ENCODE peak calls at places on chromosomes 5 and 9, in eight cellular contexts. B, O, H, W, L, R, U and E are unnamed samples. For H3K4me1, the result is how much of the 10 kb centered on the place peaks cover.

GRCh38 chr9:3740690-3741419 is 215.1 kb upstream of the RFX3 start:
- DNase-seq in O (no peak), R (peak), W (no peak), L (peak), H (no peak), U (no peak), B (no peak), E (no peak)

GRCh38 chr9:89942643-89943042 is 337.8 kb downstream of the GADD45G start:
- DNase-seq in U (no peak), H (no peak), L (no peak), W (no peak), R (no peak), O (no peak), B (no peak), E (no peak)

GRCh38 chr5:154967419-154968024 is 26.6 kb downstream of the MRPL22 start:
- DNase-seq in O (no peak), W (no peak), U (no peak), B (no peak), L (peak), H (no peak), R (peak), E (no peak)

GRCh38 chr5:164433471-164433870 is 928.1 kb downstream of the MAT2B start:
- DNase-seq in H (no peak), B (no peak), R (peak), W (no peak), U (no peak), O (no peak), L (peak), E (no peak)

GRCh38 chr5:72917371-72917776 is 38.5 kb upstream of the FCHO2 start:
- DNase-seq in R (no peak), U (no peak), O (no peak), L (no peak), H (no peak), B (no peak), W (no peak), E (no peak)

GRCh38 chr5:93578813-93579560 is 2.0 kb downstream of the NR2F1-AS1 start:
- DNase-seq in B (no peak), U (no peak), O (peak), W (no peak), H (no peak), L (peak), R (no peak), E (peak)

GRCh38 chr5:76819851-76820280 is 1.0 kb downstream of the F2RL1 start:
- DNase-seq in L (no peak), R (peak), B (no peak), W (peak), H (peak), O (no peak), U (no peak), E (no peak)

GRCh38 chr5:140881889-140882590 is at the start of gene PCDHA13:
- DNase-seq in H (peak), L (peak), U (no peak), B (no peak), W (no peak), O (no peak), R (no peak), E (no peak)

GRCh38 chr9:108650826-108651225 is 205.0 kb downstream of the ACTL7B start:
- DNase-seq in W (no peak), R (no peak), B (no peak), O (no peak), H (peak), L (no peak), U (no peak), E (no peak)

GRCh38 chr5:14716755-14717752 is 52.5 kb downstream of the OTULIN start:
- DNase-seq in H (no peak), R (peak), L (no peak), U (no peak), O (no peak), W (no peak), B (no peak), E (no peak)

GRCh38 chr9:98708103-98708932 is 417 bp downstream of the GABBR2 start:
- DNase-seq in B (no peak), R (peak), O (no peak), H (peak), W (no peak), L (no peak), U (no peak), E (no peak)

GRCh38 chr5:138824924-138825863 is 49.9 kb downstream of the LRRTM2 start:
- DNase-seq in H (no peak), W (no peak), U (no peak), R (peak), B (peak), L (no peak), O (no peak), E (peak)

GRCh38 chr9:115400801-115401200 is 282.8 kb upstream of the TNC start:
- DNase-seq in B (no peak), L (no peak), O (no peak), H (no peak), R (no peak), W (no peak), U (no peak), E (no peak)

GRCh38 chr9:77871483-77871882 is 160.1 kb downstream of the GNAQ start:
- DNase-seq in W (no peak), L (no peak), B (no peak), U (no peak), H (no peak), R (no peak), O (no peak), E (no peak)

GRCh38 chr5:88049737-88050136 is 218.9 kb downstream of the TMEM161B start:
- DNase-seq in H (no peak), B (no peak), R (no peak), L (no peak), O (no peak), W (no peak), U (no peak), E (no peak)

GRCh38 chr9:100368672-100369071 is 15.9 kb upstream of the TEX10 start:
- DNase-seq in R (no peak), H (no peak), O (no peak), U (no peak), B (no peak), L (no peak), W (no peak), E (no peak)

GRCh38 chr5:172383231-172383802 is 71.0 kb downstream of the SH3PXD2B start:
- DNase-seq in H (no peak), B (no peak), U (no peak), W (no peak), R (peak), L (peak), O (no peak), E (no peak)

GRCh38 chr5:124888050-124888506 is 141.6 kb upstream of the ZNF608 start:
- DNase-seq in L (no peak), B (no peak), U (no peak), W (no peak), H (peak), R (no peak), O (no peak), E (peak)

GRCh38 chr5:132466453-132467291 is 23.9 kb downstream of the IRF1 start:
- DNase-seq in B (peak), R (peak), L (no peak), U (peak), W (peak), H (no peak), O (no peak), E (peak)

GRCh38 chr5:137497396-137498290 is 1.5 kb downstream of the SPOCK1 start:
- DNase-seq in L (peak), R (no peak), U (no peak), O (no peak), W (no peak), H (no peak), B (no peak), E (no peak)

GRCh38 chr5:104513194-104513602 is 950.6 kb upstream of the NUDT12 start:
- DNase-seq in W (no peak), H (no peak), R (peak), O (no peak), U (no peak), B (no peak), L (peak), E (no peak)

GRCh38 chr5:34511915-34512314 is 144.2 kb upstream of the RAI14 start:
- DNase-seq in O (peak), B (no peak), H (peak), U (no peak), R (no peak), L (no peak), W (peak), E (no peak)

GRCh38 chr9:134650431-134651190 is 9.0 kb downstream of the COL5A1 start:
- DNase-seq in O (no peak), R (no peak), H (no peak), W (peak), B (no peak), U (no peak), L (no peak), E (no peak)

GRCh38 chr5:73488806-73489205 is 9.4 kb upstream of the BTF3 start:
- DNase-seq in O (no peak), L (no peak), U (no peak), W (no peak), H (no peak), R (peak), B (no peak), E (no peak)

GRCh38 chr5:69206528-69207190 is 17.3 kb downstream of the CENPH start:
- DNase-seq in W (no peak), H (no peak), O (no peak), L (peak), R (peak), B (no peak), U (no peak), E (no peak)

GRCh38 chr5:137566780-137567179 is 67.7 kb upstream of the SPOCK1 start:
- DNase-seq in W (no peak), L (no peak), B (no peak), O (no peak), R (no peak), U (no peak), H (no peak), E (no peak)

GRCh38 chr5:109309326-109310063 is 100.3 kb downstream of the PJA2 start:
- DNase-seq in U (no peak), H (no peak), O (no peak), W (no peak), B (no peak), R (no peak), L (no peak), E (peak)

GRCh38 chr5:150599281-150599680 is 41.2 kb upstream of the SYNPO start:
- DNase-seq in O (no peak), R (no peak), H (no peak), B (no peak), W (no peak), L (no peak), U (no peak), E (no peak)

GRCh38 chr5:132056610-132057497 is 3.6 kb upstream of the IL3 start:
- DNase-seq in W (peak), B (no peak), H (no peak), L (no peak), R (no peak), U (no peak), O (no peak), E (peak)

GRCh38 chr9:37464426-37465248 is 613 bp downstream of the ZBTB5 start:
- DNase-seq in H (no peak), U (peak), R (peak), L (peak), B (no peak), O (peak), W (peak), E (peak)

GRCh38 chr5:61768692-61769281 is 436.7 kb downstream of the ZSWIM6 start:
- DNase-seq in O (no peak), W (no peak), R (peak), B (no peak), L (peak), U (no peak), H (peak), E (peak)

GRCh38 chr5:78677777-78678668 is 29.5 kb upstream of the LHFPL2 start:
- DNase-seq in W (peak), H (no peak), O (peak), L (peak), U (no peak), B (no peak), R (peak), E (peak)

GRCh38 chr5:32932231-32932935 is 221.3 kb downstream of the NPR3 start:
- DNase-seq in U (no peak), O (no peak), B (no peak), H (no peak), R (no peak), W (no peak), L (no peak), E (no peak)

GRCh38 chr5:66923457-66923856 is 273.1 kb downstream of the CD180 start:
- DNase-seq in L (no peak), H (no peak), R (no peak), U (no peak), B (no peak), W (no peak), O (no peak), E (no peak)

GRCh38 chr5:75049581-75050274 is 2.6 kb downstream of the GCNT4 start:
- DNase-seq in O (no peak), L (peak), B (peak), U (no peak), H (peak), W (peak), R (peak), E (peak)

GRCh38 chr5:149857499-149857898 is 87.1 kb downstream of the PDE6A start:
- DNase-seq in H (no peak), B (no peak), L (peak), R (no peak), U (no peak), O (peak), W (peak), E (peak)

GRCh38 chr5:1765880-1766235 is 33.8 kb downstream of the MRPL36 start:
- DNase-seq in W (no peak), H (no peak), U (no peak), O (no peak), B (no peak), R (no peak), L (no peak), E (no peak)

GRCh38 chr5:178212241-178213002 is 8.1 kb downstream of the HNRNPAB start:
- DNase-seq in L (no peak), H (no peak), B (no peak), U (no peak), O (no peak), W (no peak), R (no peak), E (no peak)

DNA sequence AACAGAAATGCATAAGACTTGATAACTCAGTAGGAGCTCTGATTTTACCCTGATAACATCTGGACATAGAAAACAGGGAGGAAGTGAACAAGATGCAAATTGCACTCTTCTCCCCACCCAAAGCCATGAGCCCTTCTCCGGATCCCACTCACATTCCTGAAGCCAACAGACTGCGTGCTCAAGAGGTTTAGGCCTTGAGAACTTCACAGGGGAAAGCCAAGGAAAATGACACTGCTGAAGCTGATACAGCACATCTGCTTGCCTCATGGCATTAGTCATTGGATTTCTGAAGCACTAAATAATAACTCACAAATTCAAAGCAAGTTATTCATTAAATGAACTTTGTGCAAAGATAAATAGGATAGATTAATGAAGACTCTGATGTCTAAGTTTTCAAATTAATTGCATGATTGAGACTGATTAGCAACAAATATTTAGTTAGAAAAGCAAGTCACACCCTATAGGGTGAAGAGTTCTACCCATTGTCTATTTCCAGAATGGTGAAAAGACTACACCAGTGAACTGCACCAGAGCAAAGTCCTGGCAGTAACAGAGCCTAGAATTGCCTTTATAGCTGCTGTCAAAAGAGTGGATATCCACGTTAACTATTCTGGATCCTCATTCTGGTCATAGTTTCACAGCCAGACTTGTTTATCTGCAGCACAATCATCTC is 432.3 kb upstream of the RGMB start:
- DNase-seq in U (no peak), R (no peak), B (no peak), H (no peak), O (no peak), W (no peak), L (no peak), E (no peak)
- H3K27ac ChIP-seq in U (no peak), R (no peak), B (no peak), H (no peak), O (no peak), W (peak), L (no peak), E (no peak)

GRCh38 chr9:136222166-136222895 is 17.4 kb upstream of the LHX3 start:
- DNase-seq in O (no peak), B (no peak), R (no peak), L (no peak), W (no peak), U (no peak), H (no peak), E (no peak)

GRCh38 chr9:136225366-136225747 is 20.3 kb downstream of the QSOX2 start:
- DNase-seq in R (no peak), W (no peak), U (no peak), O (no peak), L (no peak), H (no peak), B (no peak), E (no peak)

GRCh38 chr9:136222896-136223266 is 18.0 kb upstream of the LHX3 start:
- DNase-seq in W (no peak), B (no peak), R (no peak), L (no peak), U (no peak), O (no peak), H (no peak), E (no peak)

GRCh38 chr9:136225748-136226679 is 19.6 kb downstream of the QSOX2 start:
- DNase-seq in U (peak), W (peak), H (peak), L (peak), B (peak), O (no peak), R (peak), E (peak)

DNA sequence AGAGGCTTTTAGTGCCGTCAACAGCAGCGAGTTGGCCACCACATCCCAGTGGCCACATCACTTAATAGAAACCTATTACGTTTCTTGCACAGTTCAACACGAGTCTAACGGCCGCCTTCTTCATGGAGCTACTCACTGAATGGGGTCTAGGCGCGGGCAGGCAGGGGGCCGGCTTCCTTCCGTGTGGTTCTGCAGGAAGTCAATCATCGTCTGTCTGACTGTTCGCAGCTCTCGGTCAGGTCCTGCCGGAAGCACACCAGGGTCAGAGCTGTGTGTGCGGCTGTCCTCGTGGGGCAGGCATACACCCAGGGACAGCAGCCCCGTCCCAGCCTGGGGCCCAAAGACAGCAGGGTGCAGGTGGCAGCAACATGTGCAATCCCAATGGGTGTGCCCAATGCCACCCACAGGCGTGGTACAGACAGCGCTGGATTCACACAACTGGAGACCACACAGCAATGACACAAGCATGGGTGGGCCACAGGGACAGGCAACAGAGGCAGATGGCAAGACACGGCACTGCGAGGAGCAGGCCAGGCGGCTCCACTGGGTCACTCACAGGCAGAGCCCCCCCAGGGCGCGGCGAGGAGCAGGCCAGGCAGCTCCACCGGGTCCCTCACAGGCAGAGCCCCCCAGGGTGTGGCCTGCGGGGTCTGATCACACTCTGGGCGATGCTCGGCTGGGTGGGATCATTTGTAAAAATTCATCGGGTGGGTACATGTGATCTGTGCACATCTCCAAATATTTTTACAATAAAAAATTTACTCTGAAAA is 19.1 kb upstream of the LHX3 start:
- DNase-seq in H (no peak), W (no peak), U (no peak), B (no peak), O (no peak), L (no peak), R (no peak), E (no peak)
- H3K4me3 ChIP-seq in H (no peak), W (no peak), U (no peak), B (no peak), O (no peak), L (no peak), R (no peak), E (no peak)

DNA sequence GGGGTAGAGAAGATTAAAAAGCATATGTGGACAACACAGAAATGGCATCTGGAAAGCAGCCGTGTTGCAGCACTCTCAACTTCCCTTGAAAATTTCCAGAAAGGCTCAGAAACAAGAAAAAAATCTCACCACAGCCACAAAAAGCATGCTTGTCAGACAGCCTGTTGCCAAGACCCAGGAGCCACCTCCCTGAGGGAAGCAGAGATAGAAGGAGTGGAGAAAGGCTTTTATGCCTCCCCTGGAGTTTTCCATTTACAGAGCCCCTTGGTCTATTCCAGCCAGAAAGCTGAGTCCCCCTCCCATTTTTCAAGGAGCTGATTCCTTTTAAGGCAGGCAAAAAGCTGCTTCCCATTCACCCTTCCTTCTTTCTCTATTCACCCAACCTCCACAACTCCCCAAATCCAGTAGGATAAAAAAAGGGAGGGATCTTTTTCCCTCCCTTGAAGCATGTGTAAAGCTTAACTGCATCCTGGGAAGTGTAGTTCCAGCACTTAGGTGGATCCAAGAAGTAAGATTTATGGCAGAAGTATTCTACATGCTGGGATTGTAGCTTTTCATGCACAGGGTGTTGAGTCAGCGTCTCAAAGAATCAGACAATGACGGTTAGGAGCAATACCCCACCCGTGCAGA is 37.1 kb upstream of the PALM2AKAP2 start:
- DNase-seq in L (no peak), H (no peak), O (no peak), W (no peak), U (no peak), B (no peak), R (no peak), E (no peak)
- H3K4me1 ChIP-seq in L (under half), H (under half), O (under half), W (under half), U (under half), B (under half), R (under half), E (under half)

DNA sequence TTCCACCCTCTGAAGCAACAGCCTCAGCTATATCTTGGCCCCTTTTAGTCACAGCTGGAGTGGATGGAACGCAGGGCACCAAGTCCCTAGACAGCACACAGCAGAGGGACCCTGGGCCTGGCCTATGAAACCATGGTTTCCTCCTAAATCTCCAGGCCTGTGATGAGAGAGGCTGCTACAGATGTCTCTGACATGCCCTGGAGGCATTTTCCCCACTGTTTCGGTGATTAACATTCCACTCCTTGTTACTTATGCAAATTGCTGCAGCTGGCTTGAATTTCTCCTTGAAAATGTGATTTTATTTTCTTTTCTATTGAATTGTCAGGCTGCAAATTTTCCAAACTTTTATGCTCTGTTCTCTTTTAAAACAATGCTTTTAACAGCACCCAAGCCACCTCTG is 384.8 kb downstream of the PRR16 start:
- DNase-seq in L (no peak), B (no peak), H (peak), U (no peak), W (no peak), O (no peak), R (peak), E (peak)
- H3K27ac ChIP-seq in L (no peak), B (no peak), H (no peak), U (no peak), W (no peak), O (no peak), R (no peak), E (no peak)